ENCODE peak calls at places on chromosomes 5 and 9, in six cellular contexts. One of them, this sample, is unnamed.

GRCh38 chr5:137234973-137235943 is 263.9 kb downstream of the SPOCK1 start:
- DNase-seq in stimulated activated CD8-positive, alpha-beta memory T cell treated with anti-CD3 and anti-CD28 coated beads, Interleukin-15, amount 100 ng/mL, for 24 hours: no peak
- DNase-seq in activated naive CD8-positive, alpha-beta T cell treated with anti-CD3 and anti-CD28 coated beads for 36 hours: no peak
- DNase-seq in pulmonary artery endothelial cell: no peak
- DNase-seq in A549: no peak
- DNase-seq in Kasumi-1: no peak
- DNase-seq in this sample: no peak

GRCh38 chr9:113482991-113483675 is 19.6 kb downstream of the RGS3 start:
- DNase-seq in stimulated activated CD8-positive, alpha-beta memory T cell treated with anti-CD3 and anti-CD28 coated beads, Interleukin-15, amount 100 ng/mL, for 24 hours: no peak
- DNase-seq in Kasumi-1: no peak
- DNase-seq in pulmonary artery endothelial cell: no peak
- DNase-seq in A549: no peak
- DNase-seq in activated naive CD8-positive, alpha-beta T cell treated with anti-CD3 and anti-CD28 coated beads for 36 hours: no peak
- DNase-seq in this sample: no peak

GRCh38 chr9:87786876-87787275 is 61.0 kb downstream of the CTSL start:
- DNase-seq in pulmonary artery endothelial cell: no peak
- DNase-seq in activated naive CD8-positive, alpha-beta T cell treated with anti-CD3 and anti-CD28 coated beads for 36 hours: no peak
- DNase-seq in A549: no peak
- DNase-seq in Kasumi-1: no peak
- DNase-seq in stimulated activated CD8-positive, alpha-beta memory T cell treated with anti-CD3 and anti-CD28 coated beads, Interleukin-15, amount 100 ng/mL, for 24 hours: no peak
- DNase-seq in this sample: no peak

GRCh38 chr5:56420323-56420722 is 187.2 kb upstream of the ANKRD55 start:
- DNase-seq in A549: no peak
- DNase-seq in Kasumi-1: no peak
- DNase-seq in activated naive CD8-positive, alpha-beta T cell treated with anti-CD3 and anti-CD28 coated beads for 36 hours: no peak
- DNase-seq in stimulated activated CD8-positive, alpha-beta memory T cell treated with anti-CD3 and anti-CD28 coated beads, Interleukin-15, amount 100 ng/mL, for 24 hours: no peak
- DNase-seq in pulmonary artery endothelial cell: no peak
- DNase-seq in this sample: no peak

GRCh38 chr9:110016340-110016739 is 191.6 kb downstream of the C9orf152 start:
- DNase-seq in activated naive CD8-positive, alpha-beta T cell treated with anti-CD3 and anti-CD28 coated beads for 36 hours: no peak
- DNase-seq in stimulated activated CD8-positive, alpha-beta memory T cell treated with anti-CD3 and anti-CD28 coated beads, Interleukin-15, amount 100 ng/mL, for 24 hours: no peak
- DNase-seq in A549: no peak
- DNase-seq in pulmonary artery endothelial cell: peak; percentile 88
- DNase-seq in Kasumi-1: no peak
- DNase-seq in this sample: peak; percentile 56

GRCh38 chr5:148913985-148914421 is 87.6 kb downstream of the ADRB2 start:
- DNase-seq in pulmonary artery endothelial cell: peak; percentile 58
- DNase-seq in stimulated activated CD8-positive, alpha-beta memory T cell treated with anti-CD3 and anti-CD28 coated beads, Interleukin-15, amount 100 ng/mL, for 24 hours: no peak
- DNase-seq in activated naive CD8-positive, alpha-beta T cell treated with anti-CD3 and anti-CD28 coated beads for 36 hours: no peak
- DNase-seq in Kasumi-1: no peak
- DNase-seq in A549: no peak
- DNase-seq in this sample: peak; percentile 99

GRCh38 chr5:145874765-145875164 is 2.0 kb upstream of the GRXCR2 start:
- DNase-seq in pulmonary artery endothelial cell: no peak
- DNase-seq in A549: no peak
- DNase-seq in stimulated activated CD8-positive, alpha-beta memory T cell treated with anti-CD3 and anti-CD28 coated beads, Interleukin-15, amount 100 ng/mL, for 24 hours: no peak
- DNase-seq in Kasumi-1: no peak
- DNase-seq in activated naive CD8-positive, alpha-beta T cell treated with anti-CD3 and anti-CD28 coated beads for 36 hours: no peak
- DNase-seq in this sample: no peak

GRCh38 chr5:134851307-134851923 is 5.6 kb downstream of the C5orf24 start:
- DNase-seq in Kasumi-1: peak; percentile 40
- DNase-seq in A549: no peak
- DNase-seq in stimulated activated CD8-positive, alpha-beta memory T cell treated with anti-CD3 and anti-CD28 coated beads, Interleukin-15, amount 100 ng/mL, for 24 hours: no peak
- DNase-seq in activated naive CD8-positive, alpha-beta T cell treated with anti-CD3 and anti-CD28 coated beads for 36 hours: no peak
- DNase-seq in pulmonary artery endothelial cell: no peak
- DNase-seq in this sample: peak; percentile 71

GRCh38 chr5:91699429-91699828 is 316.3 kb upstream of the ARRDC3 start:
- DNase-seq in Kasumi-1: no peak
- DNase-seq in A549: no peak
- DNase-seq in activated naive CD8-positive, alpha-beta T cell treated with anti-CD3 and anti-CD28 coated beads for 36 hours: no peak
- DNase-seq in stimulated activated CD8-positive, alpha-beta memory T cell treated with anti-CD3 and anti-CD28 coated beads, Interleukin-15, amount 100 ng/mL, for 24 hours: no peak
- DNase-seq in pulmonary artery endothelial cell: no peak
- DNase-seq in this sample: no peak

GRCh38 chr5:16742938-16743337 is 126.1 kb upstream of the RETREG1 start:
- DNase-seq in A549: no peak
- DNase-seq in Kasumi-1: no peak
- DNase-seq in pulmonary artery endothelial cell: peak; percentile 45
- DNase-seq in activated naive CD8-positive, alpha-beta T cell treated with anti-CD3 and anti-CD28 coated beads for 36 hours: no peak
- DNase-seq in stimulated activated CD8-positive, alpha-beta memory T cell treated with anti-CD3 and anti-CD28 coated beads, Interleukin-15, amount 100 ng/mL, for 24 hours: no peak
- DNase-seq in this sample: no peak

GRCh38 chr5:91382530-91383026 is 539 bp downstream of the ARRDC3 start:
- DNase-seq in Kasumi-1: peak; percentile 43
- DNase-seq in A549: no peak
- DNase-seq in pulmonary artery endothelial cell: no peak
- DNase-seq in activated naive CD8-positive, alpha-beta T cell treated with anti-CD3 and anti-CD28 coated beads for 36 hours: no peak
- DNase-seq in stimulated activated CD8-positive, alpha-beta memory T cell treated with anti-CD3 and anti-CD28 coated beads, Interleukin-15, amount 100 ng/mL, for 24 hours: no peak
- DNase-seq in this sample: peak; percentile 62